ENCODE peak calls at places on chromosomes 1 and 21, in seven cellular contexts. R is HCT116, C is PC-9, F is HepG2, A is IMR-90, S is A549, W is neuronal stem cell. K is an unnamed sample.

GRCh38 chr1:32964461-32965250 is at the start of gene RNF19B:
- DNase-seq in W (peak), S (peak), C (peak), F (peak), A (peak), R (peak), K (peak)

GRCh38 chr1:156151093-156151688 is 2.2 kb upstream of the SEMA4A start:
- DNase-seq in S (no peak), R (no peak), C (no peak), W (no peak), A (peak), F (no peak), K (peak)

GRCh38 chr1:33327587-33328325 is 6.9 kb upstream of the A3GALT2 start:
- DNase-seq in F (no peak), W (no peak), C (no peak), S (no peak), A (peak), R (no peak), K (no peak)

GRCh38 chr1:149972547-149972946 is 35.9 kb upstream of the MTMR11 start:
- DNase-seq in C (no peak), A (no peak), W (no peak), R (no peak), F (no peak), S (no peak), K (no peak)

GRCh38 chr1:65114312-65114711 is 33.7 kb upstream of the AK4 start:
- DNase-seq in C (no peak), A (no peak), F (peak), R (no peak), W (no peak), S (no peak), K (no peak)

GRCh38 chr1:3333903-3334302 is 120.6 kb upstream of the ARHGEF16 start:
- DNase-seq in W (no peak), C (no peak), R (no peak), S (no peak), A (no peak), F (no peak), K (no peak)

GRCh38 chr1:177181631-177182291 is 11.0 kb downstream of the BRINP2 start:
- DNase-seq in A (peak), S (peak), W (peak), R (peak), F (peak), C (peak), K (peak)

GRCh38 chr1:229714964-229715603 is 89.0 kb downstream of the URB2 start:
- DNase-seq in A (peak), C (peak), W (no peak), R (peak), F (peak), S (peak), K (peak)

GRCh38 chr21:44533121-44533890 is 6.7 kb downstream of the KRTAP10-1 start:
- DNase-seq in A (no peak), C (no peak), S (no peak), F (no peak), W (no peak), R (no peak), K (no peak)

GRCh38 chr1:61907102-61907501 is 164.8 kb downstream of the PATJ start:
- DNase-seq in A (no peak), R (no peak), S (no peak), F (no peak), C (no peak), W (no peak), K (no peak)

GRCh38 chr1:71565267-71565666 is 484.4 kb upstream of the ZRANB2 start:
- DNase-seq in F (no peak), W (no peak), R (no peak), A (peak), S (no peak), C (no peak), K (no peak)

GRCh38 chr1:231091853-231092301 is 51.8 kb upstream of the FAM89A start:
- DNase-seq in W (peak), R (peak), C (no peak), S (peak), A (peak), F (peak), K (peak)

GRCh38 chr1:6743189-6744101 is 41.8 kb upstream of the CAMTA1 start:
- DNase-seq in A (peak), S (no peak), R (no peak), W (no peak), C (peak), F (no peak), K (no peak)

DNA sequence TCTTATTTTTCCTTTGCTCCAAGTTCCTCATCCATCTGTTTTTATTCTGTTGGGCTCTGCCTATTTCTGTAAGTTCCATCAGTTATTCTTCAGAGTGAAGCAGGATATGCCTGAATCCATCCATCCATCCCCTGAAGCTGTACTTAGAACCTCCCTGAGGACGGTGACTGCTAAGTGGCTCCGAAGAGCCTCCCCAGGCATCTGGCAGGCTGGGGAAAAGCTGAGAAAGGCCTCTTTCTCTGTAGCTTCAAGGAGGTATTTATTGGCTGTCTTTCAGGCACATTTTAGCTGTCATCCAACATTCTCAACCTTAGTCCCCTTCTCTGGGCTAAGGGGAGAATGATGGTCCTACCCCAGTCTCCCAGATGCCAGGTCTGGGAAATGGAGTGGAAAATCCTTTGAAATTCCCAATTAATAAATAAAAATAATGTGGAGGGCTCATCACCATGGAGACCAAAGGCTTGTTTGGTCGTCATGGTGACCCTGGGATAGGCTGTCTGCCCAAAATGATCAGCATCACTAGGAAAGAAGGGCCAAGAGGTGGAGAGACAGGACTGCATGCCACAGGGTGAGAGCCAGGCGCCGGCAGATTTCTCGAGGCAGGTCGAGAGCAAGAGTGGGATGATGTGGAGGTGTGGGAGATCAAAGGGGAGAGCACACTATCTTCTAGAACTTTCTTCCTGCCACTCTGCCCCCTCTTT is 82.0 kb downstream of the UBIAD1 start:
- DNase-seq in C (no peak), A (no peak), R (no peak), F (no peak), S (no peak), W (no peak), K (no peak)
- H3K4me2 ChIP-seq in C (no peak), A (no peak), R (no peak), F (no peak), S (no peak), W (no peak), K (no peak)

GRCh38 chr1:94924967-94925366 is 1.9 kb downstream of the CNN3 start:
- DNase-seq in A (peak), W (no peak), S (no peak), C (no peak), R (no peak), F (no peak), K (no peak)
- H3K4me2 ChIP-seq in A (peak), W (peak), S (peak), C (peak), R (peak), F (peak), K (no peak)

DNA sequence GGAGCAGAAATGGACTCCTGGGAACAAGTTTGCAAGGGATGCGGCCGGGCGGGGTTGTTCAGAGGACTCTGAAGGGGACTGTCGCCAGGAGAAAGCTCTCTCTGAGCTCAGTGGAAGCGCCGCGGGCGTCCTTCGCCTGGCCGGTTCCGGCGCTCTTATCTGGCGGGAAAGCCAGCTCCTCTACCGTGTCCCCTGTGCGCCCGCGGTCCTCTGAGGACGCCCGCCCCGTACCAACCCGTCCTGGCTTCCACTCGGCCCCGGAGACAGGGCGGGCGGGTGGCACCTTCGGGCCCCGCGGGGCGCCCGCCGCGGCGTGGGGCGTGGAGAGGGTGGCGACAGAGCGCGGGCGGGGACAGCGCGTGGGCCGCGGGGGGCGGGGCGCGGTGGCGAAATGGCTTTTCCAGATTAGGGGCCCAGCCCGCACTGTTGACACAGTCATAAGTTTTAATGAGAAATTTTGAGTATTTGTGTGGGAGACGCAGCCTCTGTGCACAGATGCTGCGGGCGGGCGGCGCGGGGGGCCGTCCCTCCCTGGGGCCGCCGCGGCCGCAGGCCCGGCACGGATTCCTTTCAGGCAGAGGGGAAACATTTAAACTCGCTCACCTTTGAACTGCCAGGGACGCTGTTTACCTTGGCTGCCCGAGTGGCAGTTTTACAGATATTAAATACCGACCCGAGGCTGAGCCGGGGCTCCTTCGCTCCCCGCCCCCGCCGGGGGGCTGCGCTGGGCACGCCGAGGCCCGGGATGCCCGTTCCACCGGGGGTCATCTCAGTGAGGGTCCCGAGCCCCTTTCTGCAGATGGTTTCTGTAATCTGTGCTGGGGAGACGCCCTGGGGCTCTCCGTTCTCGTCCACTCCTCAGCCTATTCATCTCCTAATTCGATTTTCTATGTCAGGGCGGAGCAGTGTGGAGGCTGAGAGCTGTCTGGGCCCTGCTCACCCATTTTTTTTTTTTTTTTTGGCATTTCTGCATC is 70.4 kb downstream of the FOXD2 start:
- DNase-seq in R (no peak), A (no peak), F (peak), S (peak), W (no peak), C (peak), K (no peak)
- H3K4me2 ChIP-seq in R (no peak), A (peak), F (peak), S (peak), W (peak), C (peak), K (no peak)

DNA sequence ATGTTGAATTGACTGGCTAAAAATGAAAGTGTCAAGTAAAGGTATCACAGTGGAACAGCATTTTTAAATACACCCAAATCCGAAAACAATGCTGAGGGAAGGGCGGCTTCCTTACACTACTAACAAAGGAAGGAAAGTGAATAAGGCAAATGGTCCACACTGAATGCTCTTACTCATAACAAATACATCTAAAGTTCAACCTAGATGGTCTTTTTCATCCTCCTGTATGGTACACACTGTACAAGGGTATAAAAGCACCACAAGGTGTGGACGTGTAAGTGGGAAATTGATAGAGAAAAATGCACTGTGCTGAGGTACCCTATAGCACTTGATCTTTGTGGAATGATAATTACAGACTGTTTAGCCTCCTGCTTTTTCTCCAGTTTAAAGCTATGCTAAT is 7.1 kb upstream of the PALMD start:
- DNase-seq in W (no peak), R (no peak), F (no peak), S (no peak), C (no peak), A (no peak), K (no peak)
- H3K4me2 ChIP-seq in W (no peak), R (no peak), F (no peak), S (no peak), C (no peak), A (no peak), K (no peak)

GRCh38 chr1:228206582-228207351 is 1.1 kb upstream of the OBSCN start:
- DNase-seq in S (no peak), W (no peak), R (no peak), C (no peak), F (no peak), A (no peak), K (no peak)

GRCh38 chr1:228208831-228209524 is 1.1 kb downstream of the OBSCN start:
- DNase-seq in C (no peak), W (no peak), S (no peak), R (no peak), A (no peak), F (no peak), K (no peak)

GRCh38 chr1:228207851-228208821 is at the start of gene OBSCN:
- DNase-seq in A (no peak), W (no peak), F (no peak), C (no peak), R (no peak), S (no peak), K (no peak)

GRCh38 chr1:228207381-228207810 is 448 bp upstream of the OBSCN start:
- DNase-seq in F (no peak), C (no peak), W (no peak), R (no peak), S (no peak), A (no peak), K (no peak)

DNA sequence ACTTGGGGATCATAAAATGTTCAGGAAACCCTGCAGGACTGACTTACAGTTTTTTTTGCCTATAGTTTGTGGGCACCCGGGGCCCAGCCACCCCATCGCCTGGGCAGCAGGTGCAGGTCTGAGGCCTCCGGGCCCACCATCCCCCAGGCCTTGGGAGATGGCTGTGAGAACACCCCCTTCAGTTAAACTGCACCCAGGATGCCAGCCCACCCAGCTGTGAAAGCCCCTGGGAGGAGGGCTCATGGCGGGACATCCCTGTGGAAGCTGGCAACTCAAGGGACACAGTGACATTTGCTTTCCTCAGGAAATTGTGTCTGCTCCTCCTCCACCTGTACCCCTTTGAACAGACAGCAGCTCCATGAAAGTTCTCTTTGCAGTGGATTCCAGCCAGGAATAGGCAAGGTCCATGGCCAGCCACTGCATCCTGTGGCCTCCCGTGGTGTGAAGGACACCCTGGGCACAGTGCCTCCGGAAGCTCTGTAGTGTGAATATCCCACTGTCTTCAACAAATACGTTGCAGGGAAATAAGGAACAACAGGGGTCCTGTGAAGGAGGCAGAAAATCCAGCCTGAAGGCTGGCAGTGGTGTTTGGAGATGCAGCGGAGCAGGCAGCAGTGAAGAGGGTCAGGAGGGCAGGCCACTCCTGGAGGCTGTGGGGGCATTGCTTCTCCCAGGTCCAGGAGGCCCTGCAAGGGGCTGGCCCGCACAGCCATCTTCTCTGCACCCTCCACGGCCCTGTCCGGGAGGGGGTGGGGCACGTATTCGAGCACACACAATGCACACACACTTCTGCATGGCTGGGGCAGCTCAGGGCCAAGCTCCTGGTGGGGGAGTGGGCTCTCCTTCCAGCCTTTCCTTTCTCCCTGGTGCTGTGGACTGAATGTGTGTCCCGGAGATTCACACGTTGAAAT is 2.1 kb upstream of the OBSCN start:
- DNase-seq in A (no peak), R (no peak), C (no peak), F (no peak), W (no peak), S (no peak), K (no peak)
- H3K4me2 ChIP-seq in A (no peak), R (no peak), C (no peak), F (no peak), W (no peak), S (no peak), K (no peak)

DNA sequence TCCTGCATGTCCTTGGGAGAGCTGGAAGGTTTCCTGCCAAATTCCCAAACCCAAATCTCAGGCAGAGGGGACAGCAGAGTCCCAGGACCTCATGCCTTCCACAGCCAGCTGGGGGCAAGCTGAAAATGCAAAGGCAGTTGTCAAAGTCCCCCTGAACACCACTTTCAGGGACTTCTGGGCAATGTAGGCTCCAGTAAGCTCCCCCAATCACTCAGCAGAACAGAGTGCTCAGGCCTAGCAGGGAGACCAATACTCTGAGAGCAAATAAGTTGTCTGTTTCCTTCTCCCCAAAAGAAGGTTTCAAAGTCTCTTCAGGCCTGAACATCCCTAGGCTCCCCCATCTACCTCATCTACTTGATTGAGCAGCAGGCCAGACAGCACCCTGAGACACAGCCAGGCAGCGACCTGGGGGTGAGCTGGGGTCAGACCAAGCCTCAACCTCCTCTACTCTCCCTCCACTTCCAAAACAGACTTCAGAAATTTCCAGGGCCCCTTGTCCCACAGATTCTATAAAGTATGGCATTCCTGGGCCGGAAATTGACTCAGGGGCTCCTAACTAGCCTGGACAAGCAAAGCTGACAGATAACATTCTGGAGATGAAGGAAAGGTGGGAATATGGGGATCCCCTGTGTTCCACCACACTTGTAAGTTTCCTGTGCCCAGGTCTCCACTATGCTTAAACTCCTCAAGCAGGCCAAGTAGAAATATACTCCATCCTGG is 1.9 kb downstream of the SLC9A1 start:
- DNase-seq in A (no peak), F (no peak), W (no peak), R (no peak), C (no peak), S (no peak), K (no peak)
- H3K4me2 ChIP-seq in A (peak), F (peak), W (peak), R (peak), C (peak), S (peak), K (peak)

DNA sequence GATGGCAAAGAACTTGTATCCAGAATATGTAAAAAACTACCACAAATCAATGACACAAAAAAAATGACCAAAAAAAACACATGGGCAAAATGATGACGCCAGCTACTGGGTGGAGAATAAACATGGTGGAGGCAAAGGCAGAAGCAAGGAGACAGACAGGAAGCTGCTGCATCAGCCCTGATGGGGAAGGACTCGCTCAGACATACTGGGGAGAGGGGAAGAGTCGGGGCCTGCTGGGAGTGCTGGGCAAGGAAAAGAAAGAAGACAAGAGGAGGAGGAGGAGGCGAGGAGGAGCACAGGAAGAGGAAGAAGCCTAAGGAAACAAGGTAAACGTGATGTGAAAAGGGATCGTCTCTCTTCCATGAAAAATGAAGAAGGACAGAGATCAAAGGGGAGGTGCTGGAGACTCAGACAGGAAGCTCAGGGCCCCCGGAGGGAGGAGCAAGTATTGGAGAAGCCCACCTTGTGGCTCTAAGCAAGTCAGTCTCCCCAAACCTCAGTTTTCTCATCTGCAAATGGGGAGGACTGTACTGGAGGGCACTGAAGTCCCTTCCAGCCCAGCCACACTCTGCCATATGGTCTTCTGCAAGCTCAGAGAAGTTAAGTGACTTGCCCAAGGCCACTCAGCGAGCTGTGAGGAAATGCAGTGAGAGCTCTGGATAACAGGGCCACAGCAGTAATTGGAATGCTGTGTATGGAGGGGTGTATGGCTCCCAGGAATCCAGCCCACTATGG is 24.2 kb downstream of the OLFML2B start:
- DNase-seq in W (no peak), F (no peak), A (no peak), S (no peak), R (no peak), C (no peak), K (no peak)
- H3K4me2 ChIP-seq in W (no peak), F (no peak), A (no peak), S (no peak), R (no peak), C (no peak), K (no peak)

GRCh38 chr1:233632436-233632835 is 18.5 kb downstream of the KCNK1 start:
- DNase-seq in W (no peak), A (no peak), R (no peak), S (no peak), C (no peak), F (no peak), K (no peak)
- H3K4me2 ChIP-seq in W (no peak), A (no peak), R (no peak), S (peak), C (no peak), F (no peak), K (no peak)

GRCh38 chr1:242455052-242455361 is 69.5 kb downstream of the PLD5 start:
- DNase-seq in F (no peak), W (no peak), A (no peak), R (no peak), C (no peak), S (no peak), K (no peak)
- H3K4me2 ChIP-seq in F (no peak), W (no peak), A (no peak), R (no peak), C (no peak), S (peak), K (no peak)